ENCODE peak calls at places on chromosomes 13 and 19, in nine cellular contexts. One of them, this sample, is unnamed.

GRCh38 chr13:50715402-50716146 is 127.9 kb downstream of the DLEU7 start:
- DNase-seq in testis: peak
- DNase-seq in GM23338: no peak
- DNase-seq in heart left ventricle: peak
- DNase-seq in AG09309: no peak
- DNase-seq in PC-3: no peak
- DNase-seq in H1: no peak
- DNase-seq in fibroblast of lung: no peak
- DNase-seq in cardiac fibroblast: no peak
- DNase-seq in this sample: no peak

GRCh38 chr13:24995225-24995804 is 100.6 kb upstream of the PABPC3 start:
- DNase-seq in testis: peak
- DNase-seq in GM23338: peak
- DNase-seq in heart left ventricle: no peak
- DNase-seq in AG09309: peak
- DNase-seq in PC-3: peak
- DNase-seq in H1: peak
- DNase-seq in fibroblast of lung: peak
- DNase-seq in cardiac fibroblast: peak
- DNase-seq in this sample: peak

GRCh38 chr13:40272776-40273139 is 393.7 kb downstream of the FOXO1 start:
- DNase-seq in testis: no peak
- DNase-seq in GM23338: no peak
- DNase-seq in heart left ventricle: no peak
- DNase-seq in AG09309: no peak
- DNase-seq in PC-3: peak
- DNase-seq in H1: no peak
- DNase-seq in fibroblast of lung: peak
- DNase-seq in cardiac fibroblast: peak
- DNase-seq in this sample: no peak

GRCh38 chr19:58562126-58563033 is 4.0 kb upstream of the UBE2M start:
- DNase-seq in testis: no peak
- DNase-seq in GM23338: peak
- DNase-seq in heart left ventricle: no peak
- DNase-seq in AG09309: no peak
- DNase-seq in PC-3: peak
- DNase-seq in H1: no peak
- DNase-seq in fibroblast of lung: peak
- DNase-seq in cardiac fibroblast: peak
- DNase-seq in this sample: peak

GRCh38 chr13:30978981-30979956 is 46.8 kb downstream of the TEX26 start:
- DNase-seq in testis: peak
- DNase-seq in GM23338: peak
- DNase-seq in heart left ventricle: no peak
- DNase-seq in AG09309: no peak
- DNase-seq in PC-3: peak
- DNase-seq in H1: peak
- DNase-seq in fibroblast of lung: no peak
- DNase-seq in cardiac fibroblast: peak
- DNase-seq in this sample: no peak

GRCh38 chr19:27828781-27829275 is 1384.1 kb downstream of the UQCRFS1 start:
- DNase-seq in testis: no peak
- DNase-seq in GM23338: no peak
- DNase-seq in heart left ventricle: no peak
- DNase-seq in AG09309: no peak
- DNase-seq in PC-3: no peak
- DNase-seq in H1: no peak
- DNase-seq in fibroblast of lung: no peak
- DNase-seq in cardiac fibroblast: no peak
- DNase-seq in this sample: no peak

GRCh38 chr13:67013709-67014108 is 216.4 kb downstream of the PCDH9 start:
- DNase-seq in testis: no peak
- DNase-seq in GM23338: no peak
- DNase-seq in heart left ventricle: no peak
- DNase-seq in AG09309: no peak
- DNase-seq in PC-3: no peak
- DNase-seq in H1: no peak
- DNase-seq in fibroblast of lung: no peak
- DNase-seq in cardiac fibroblast: no peak
- DNase-seq in this sample: no peak

GRCh38 chr19:32566246-32566830 is 14.7 kb upstream of the PDCD5 start:
- DNase-seq in testis: no peak
- DNase-seq in GM23338: no peak
- DNase-seq in heart left ventricle: no peak
- DNase-seq in AG09309: no peak
- DNase-seq in PC-3: no peak
- DNase-seq in H1: no peak
- DNase-seq in fibroblast of lung: peak
- DNase-seq in cardiac fibroblast: peak
- DNase-seq in this sample: no peak

GRCh38 chr19:47230122-47230920 is 678 bp downstream of the BBC3 start:
- DNase-seq in testis: peak
- DNase-seq in GM23338: peak
- DNase-seq in heart left ventricle: peak
- DNase-seq in AG09309: no peak
- DNase-seq in PC-3: no peak
- DNase-seq in H1: peak
- DNase-seq in fibroblast of lung: peak
- DNase-seq in cardiac fibroblast: peak
- DNase-seq in this sample: peak

GRCh38 chr13:52969373-52969772 is 59.2 kb upstream of the OLFM4 start:
- DNase-seq in testis: no peak
- DNase-seq in GM23338: no peak
- DNase-seq in heart left ventricle: no peak
- DNase-seq in AG09309: no peak
- DNase-seq in PC-3: no peak
- DNase-seq in H1: no peak
- DNase-seq in fibroblast of lung: no peak
- DNase-seq in cardiac fibroblast: no peak
- DNase-seq in this sample: no peak

GRCh38 chr13:23599083-23599925 is 29.1 kb downstream of the TNFRSF19 start:
- DNase-seq in testis: no peak
- DNase-seq in GM23338: peak
- DNase-seq in heart left ventricle: no peak
- DNase-seq in AG09309: no peak
- DNase-seq in PC-3: peak
- DNase-seq in H1: no peak
- DNase-seq in fibroblast of lung: no peak
- DNase-seq in cardiac fibroblast: no peak
- DNase-seq in this sample: no peak

GRCh38 chr19:17522988-17523872 is 11.8 kb downstream of the PGLS start:
- DNase-seq in testis: peak
- DNase-seq in GM23338: no peak
- DNase-seq in heart left ventricle: peak
- DNase-seq in AG09309: no peak
- DNase-seq in PC-3: no peak
- DNase-seq in H1: no peak
- DNase-seq in fibroblast of lung: no peak
- DNase-seq in cardiac fibroblast: no peak
- DNase-seq in this sample: no peak

GRCh38 chr13:45325806-45326205 is 15.2 kb downstream of the TPT1 start:
- DNase-seq in testis: peak
- DNase-seq in GM23338: no peak
- DNase-seq in heart left ventricle: peak
- DNase-seq in AG09309: peak
- DNase-seq in PC-3: peak
- DNase-seq in H1: no peak
- DNase-seq in fibroblast of lung: peak
- DNase-seq in cardiac fibroblast: peak
- DNase-seq in this sample: peak

GRCh38 chr13:73365681-73366080 is 306.9 kb downstream of the KLF5 start:
- DNase-seq in testis: no peak
- DNase-seq in GM23338: peak
- DNase-seq in heart left ventricle: no peak
- DNase-seq in AG09309: no peak
- DNase-seq in PC-3: peak
- DNase-seq in H1: no peak
- DNase-seq in fibroblast of lung: no peak
- DNase-seq in cardiac fibroblast: no peak
- DNase-seq in this sample: no peak

GRCh38 chr19:3132971-3133792 is 2.7 kb upstream of the GNA15 start:
- DNase-seq in testis: no peak
- DNase-seq in GM23338: no peak
- DNase-seq in heart left ventricle: no peak
- DNase-seq in AG09309: peak
- DNase-seq in PC-3: no peak
- DNase-seq in H1: no peak
- DNase-seq in fibroblast of lung: no peak
- DNase-seq in cardiac fibroblast: no peak
- DNase-seq in this sample: peak
- H3K4me3 ChIP-seq in testis: no peak
- H3K4me3 ChIP-seq in GM23338: no peak
- H3K4me3 ChIP-seq in heart left ventricle: no peak
- H3K4me3 ChIP-seq in AG09309: no peak
- H3K4me3 ChIP-seq in PC-3: no peak
- H3K4me3 ChIP-seq in H1: no peak
- H3K4me3 ChIP-seq in fibroblast of lung: no peak
- H3K4me3 ChIP-seq in cardiac fibroblast: no peak
- H3K4me3 ChIP-seq in this sample: no peak

GRCh38 chr19:21568816-21569496 is 63.6 kb downstream of the ZNF429 start:
- DNase-seq in testis: peak
- DNase-seq in GM23338: peak
- DNase-seq in heart left ventricle: peak
- DNase-seq in AG09309: peak
- DNase-seq in PC-3: no peak
- DNase-seq in H1: no peak
- DNase-seq in fibroblast of lung: peak
- DNase-seq in cardiac fibroblast: peak
- DNase-seq in this sample: peak

GRCh38 chr19:21569497-21569870 is 64.1 kb downstream of the ZNF429 start:
- DNase-seq in testis: no peak
- DNase-seq in GM23338: no peak
- DNase-seq in heart left ventricle: no peak
- DNase-seq in AG09309: no peak
- DNase-seq in PC-3: no peak
- DNase-seq in H1: no peak
- DNase-seq in fibroblast of lung: peak
- DNase-seq in cardiac fibroblast: peak
- DNase-seq in this sample: no peak

GRCh38 chr19:21580101-21580500 is 74.7 kb downstream of the ZNF429 start:
- DNase-seq in testis: no peak
- DNase-seq in GM23338: no peak
- DNase-seq in heart left ventricle: no peak
- DNase-seq in AG09309: no peak
- DNase-seq in PC-3: no peak
- DNase-seq in H1: no peak
- DNase-seq in fibroblast of lung: no peak
- DNase-seq in cardiac fibroblast: no peak
- DNase-seq in this sample: no peak

GRCh38 chr19:21571316-21571715 is 65.9 kb downstream of the ZNF429 start:
- DNase-seq in testis: no peak
- DNase-seq in GM23338: no peak
- DNase-seq in heart left ventricle: no peak
- DNase-seq in AG09309: no peak
- DNase-seq in PC-3: no peak
- DNase-seq in H1: no peak
- DNase-seq in fibroblast of lung: no peak
- DNase-seq in cardiac fibroblast: no peak
- DNase-seq in this sample: no peak

GRCh38 chr19:21574607-21575006 is 69.2 kb downstream of the ZNF429 start:
- DNase-seq in testis: no peak
- DNase-seq in GM23338: no peak
- DNase-seq in heart left ventricle: no peak
- DNase-seq in AG09309: no peak
- DNase-seq in PC-3: no peak
- DNase-seq in H1: no peak
- DNase-seq in fibroblast of lung: no peak
- DNase-seq in cardiac fibroblast: no peak
- DNase-seq in this sample: no peak
- TF ChIP-seq CTCF in testis: no peak
- TF ChIP-seq CTCF in GM23338: no peak
- TF ChIP-seq CTCF in heart left ventricle: no peak
- TF ChIP-seq CTCF in AG09309: no peak
- TF ChIP-seq CTCF in PC-3: no peak
- TF ChIP-seq CTCF in H1: no peak
- TF ChIP-seq CTCF in fibroblast of lung: no peak
- TF ChIP-seq CTCF in cardiac fibroblast: no peak
- TF ChIP-seq CTCF in this sample: no peak

GRCh38 chr19:42928896-42929295 is 8.1 kb downstream of the PSG7 start:
- DNase-seq in testis: no peak
- DNase-seq in GM23338: no peak
- DNase-seq in heart left ventricle: no peak
- DNase-seq in AG09309: no peak
- DNase-seq in PC-3: no peak
- DNase-seq in H1: no peak
- DNase-seq in fibroblast of lung: no peak
- DNase-seq in cardiac fibroblast: no peak
- DNase-seq in this sample: no peak
- H3K4me3 ChIP-seq in testis: no peak
- H3K4me3 ChIP-seq in GM23338: no peak
- H3K4me3 ChIP-seq in heart left ventricle: no peak
- H3K4me3 ChIP-seq in AG09309: no peak
- H3K4me3 ChIP-seq in PC-3: no peak
- H3K4me3 ChIP-seq in H1: no peak
- H3K4me3 ChIP-seq in fibroblast of lung: no peak
- H3K4me3 ChIP-seq in cardiac fibroblast: no peak
- H3K4me3 ChIP-seq in this sample: no peak

GRCh38 chr13:51781246-51782022 is 22.5 kb downstream of the DHRS12 start:
- DNase-seq in testis: peak
- DNase-seq in GM23338: peak
- DNase-seq in heart left ventricle: no peak
- DNase-seq in AG09309: no peak
- DNase-seq in PC-3: peak
- DNase-seq in H1: no peak
- DNase-seq in fibroblast of lung: no peak
- DNase-seq in cardiac fibroblast: peak
- DNase-seq in this sample: peak
- TF ChIP-seq CTCF in testis: no peak
- TF ChIP-seq CTCF in GM23338: peak
- TF ChIP-seq CTCF in heart left ventricle: peak
- TF ChIP-seq CTCF in AG09309: peak
- TF ChIP-seq CTCF in PC-3: peak
- TF ChIP-seq CTCF in H1: peak
- TF ChIP-seq CTCF in fibroblast of lung: no peak
- TF ChIP-seq CTCF in cardiac fibroblast: peak
- TF ChIP-seq CTCF in this sample: peak